ENCODE peak calls at places on chromosomes 5 and 9, in seven cellular contexts. V is GM12865, M is RWPE2, H is nucleus accumbens, A is AG09309, B is cardiac fibroblast, I is DMS 273 treated with DMSO at 0.1 percent for 48 hours. W is an unnamed sample.

GRCh38 chr9:109914280-109915027 is 134.5 kb downstream of the PALM2AKAP2 start:
- DNase-seq in V (peak), M (no peak), H (no peak), B (peak), I (no peak), A (peak), W (peak)

GRCh38 chr5:69075522-69076169 is 18.2 kb upstream of the SLC30A5 start:
- DNase-seq in I (no peak), B (no peak), A (no peak), V (no peak), M (no peak), H (no peak), W (no peak)

GRCh38 chr9:134053401-134053871 is 14.4 kb downstream of the BRD3 start:
- DNase-seq in A (no peak), M (peak), I (no peak), V (no peak), H (no peak), B (no peak), W (no peak)

GRCh38 chr9:123702477-123702876 is 227.4 kb downstream of the DENND1A start:
- DNase-seq in I (no peak), H (no peak), M (no peak), V (no peak), A (no peak), B (no peak), W (no peak)

GRCh38 chr5:92505925-92506324 is 1075.1 kb downstream of the NR2F1-AS1 start:
- DNase-seq in M (no peak), A (no peak), V (no peak), I (no peak), B (peak), H (no peak), W (no peak)

GRCh38 chr9:87375397-87376073 is 122.1 kb upstream of the DAPK1 start:
- DNase-seq in A (peak), H (no peak), I (no peak), M (no peak), V (no peak), B (peak), W (peak)

GRCh38 chr9:127762111-127762676 is 16.3 kb downstream of the SH2D3C start:
- DNase-seq in B (no peak), I (no peak), A (no peak), H (no peak), V (no peak), M (no peak), W (no peak)

GRCh38 chr5:127562252-127562651 is 44.8 kb downstream of the PRRC1 start:
- DNase-seq in M (no peak), H (no peak), B (peak), I (no peak), A (no peak), V (peak), W (no peak)

GRCh38 chr5:59287361-59287760 is 606.2 kb downstream of the PDE4D start:
- DNase-seq in H (no peak), M (no peak), I (no peak), B (no peak), A (no peak), V (no peak), W (no peak)

GRCh38 chr9:113963017-113963620 is 87.0 kb downstream of the ZNF618 start:
- DNase-seq in M (no peak), V (peak), I (no peak), B (peak), A (no peak), H (no peak), W (peak)

GRCh38 chr9:127854169-127854833 is at the start of gene ENG:
- DNase-seq in H (no peak), M (no peak), V (no peak), B (peak), A (no peak), I (no peak), W (peak)

GRCh38 chr9:69081261-69081660 is 45.7 kb downstream of the FXN start:
- DNase-seq in M (no peak), B (no peak), H (no peak), I (no peak), A (no peak), V (no peak), W (no peak)